ENCODE peak calls at places on chromosomes 16 and 17, in seven cellular contexts. One of them, this sample, is unnamed.

GRCh38 chr16:48347980-48348379 is 37.2 kb downstream of the SIAH1 start:
- DNase-seq in right lobe of liver: no peak
- DNase-seq in AG04449: no peak
- DNase-seq in mammary epithelial cell: no peak
- DNase-seq in cardiac muscle cell: no peak
- DNase-seq in fibroblast of lung: no peak
- DNase-seq in A549: no peak
- DNase-seq in this sample: no peak

GRCh38 chr17:71921726-71922320 is 199.0 kb upstream of the SOX9 start:
- DNase-seq in cardiac muscle cell: no peak
- DNase-seq in AG04449: no peak
- DNase-seq in right lobe of liver: no peak
- DNase-seq in mammary epithelial cell: peak
- DNase-seq in fibroblast of lung: no peak
- DNase-seq in A549: no peak
- DNase-seq in this sample: no peak

GRCh38 chr16:31427441-31428276 is 501 bp downstream of the COX6A2 start:
- DNase-seq in fibroblast of lung: peak
- DNase-seq in AG04449: no peak
- DNase-seq in mammary epithelial cell: no peak
- DNase-seq in A549: no peak
- DNase-seq in cardiac muscle cell: peak
- DNase-seq in right lobe of liver: peak
- DNase-seq in this sample: no peak

GRCh38 chr17:8965394-8966168 is at the start of gene PIK3R5:
- DNase-seq in cardiac muscle cell: no peak
- DNase-seq in fibroblast of lung: no peak
- DNase-seq in A549: no peak
- DNase-seq in AG04449: no peak
- DNase-seq in right lobe of liver: peak
- DNase-seq in mammary epithelial cell: peak
- DNase-seq in this sample: no peak

GRCh38 chr17:67244621-67245072 is 349 bp downstream of the HELZ start:
- DNase-seq in mammary epithelial cell: no peak
- DNase-seq in right lobe of liver: peak
- DNase-seq in A549: peak
- DNase-seq in fibroblast of lung: no peak
- DNase-seq in cardiac muscle cell: no peak
- DNase-seq in AG04449: no peak
- DNase-seq in this sample: no peak

GRCh38 chr17:63647065-63647725 is 25.0 kb downstream of the MAP3K3 start:
- DNase-seq in AG04449: peak
- DNase-seq in A549: no peak
- DNase-seq in fibroblast of lung: no peak
- DNase-seq in mammary epithelial cell: peak
- DNase-seq in cardiac muscle cell: peak
- DNase-seq in right lobe of liver: no peak
- DNase-seq in this sample: peak

GRCh38 chr16:11034005-11034404 is 89.6 kb downstream of the CLEC16A start:
- DNase-seq in AG04449: no peak
- DNase-seq in cardiac muscle cell: peak
- DNase-seq in A549: no peak
- DNase-seq in right lobe of liver: no peak
- DNase-seq in fibroblast of lung: peak
- DNase-seq in mammary epithelial cell: peak
- DNase-seq in this sample: no peak

GRCh38 chr17:81541123-81541522 is 11.0 kb downstream of the FAAP100 start:
- DNase-seq in fibroblast of lung: no peak
- DNase-seq in A549: no peak
- DNase-seq in cardiac muscle cell: no peak
- DNase-seq in mammary epithelial cell: no peak
- DNase-seq in AG04449: no peak
- DNase-seq in right lobe of liver: no peak
- DNase-seq in this sample: no peak

GRCh38 chr16:74455619-74456289 is 34.5 kb upstream of the CLEC18B start:
- DNase-seq in cardiac muscle cell: peak
- DNase-seq in mammary epithelial cell: peak
- DNase-seq in fibroblast of lung: peak
- DNase-seq in A549: no peak
- DNase-seq in AG04449: no peak
- DNase-seq in right lobe of liver: no peak
- DNase-seq in this sample: no peak

GRCh38 chr17:40345161-40346034 is 19.1 kb downstream of the GJD3 start:
- DNase-seq in mammary epithelial cell: peak
- DNase-seq in right lobe of liver: peak
- DNase-seq in AG04449: no peak
- DNase-seq in A549: peak
- DNase-seq in fibroblast of lung: peak
- DNase-seq in cardiac muscle cell: peak
- DNase-seq in this sample: no peak

GRCh38 chr17:72967263-72967962 is 125.1 kb downstream of the SLC39A11 start:
- DNase-seq in fibroblast of lung: no peak
- DNase-seq in A549: no peak
- DNase-seq in mammary epithelial cell: no peak
- DNase-seq in AG04449: no peak
- DNase-seq in right lobe of liver: no peak
- DNase-seq in cardiac muscle cell: no peak
- DNase-seq in this sample: no peak

GRCh38 chr16:89031715-89032659 is 55.0 kb upstream of the CBFA2T3 start:
- DNase-seq in A549: no peak
- DNase-seq in mammary epithelial cell: no peak
- DNase-seq in fibroblast of lung: no peak
- DNase-seq in AG04449: no peak
- DNase-seq in right lobe of liver: peak
- DNase-seq in cardiac muscle cell: no peak
- DNase-seq in this sample: no peak

GRCh38 chr16:2983706-2984136 is 3.5 kb upstream of the PKMYT1 start:
- DNase-seq in cardiac muscle cell: peak
- DNase-seq in right lobe of liver: peak
- DNase-seq in A549: peak
- DNase-seq in mammary epithelial cell: peak
- DNase-seq in fibroblast of lung: peak
- DNase-seq in AG04449: no peak
- DNase-seq in this sample: no peak

GRCh38 chr17:80725532-80725931 is 180.9 kb downstream of the RPTOR start:
- DNase-seq in mammary epithelial cell: no peak
- DNase-seq in right lobe of liver: no peak
- DNase-seq in cardiac muscle cell: peak
- DNase-seq in A549: no peak
- DNase-seq in AG04449: no peak
- DNase-seq in fibroblast of lung: peak
- DNase-seq in this sample: no peak

GRCh38 chr16:24876231-24876630 is 30.5 kb downstream of the SLC5A11 start:
- DNase-seq in mammary epithelial cell: no peak
- DNase-seq in cardiac muscle cell: no peak
- DNase-seq in AG04449: no peak
- DNase-seq in fibroblast of lung: no peak
- DNase-seq in right lobe of liver: no peak
- DNase-seq in A549: no peak
- DNase-seq in this sample: no peak

GRCh38 chr16:89155184-89155679 is 16.3 kb upstream of the CDH15 start:
- DNase-seq in right lobe of liver: no peak
- DNase-seq in A549: no peak
- DNase-seq in mammary epithelial cell: no peak
- DNase-seq in fibroblast of lung: peak
- DNase-seq in cardiac muscle cell: peak
- DNase-seq in AG04449: no peak
- DNase-seq in this sample: peak

GRCh38 chr17:30382345-30382744 is 3.6 kb downstream of the CPD start:
- DNase-seq in right lobe of liver: no peak
- DNase-seq in fibroblast of lung: no peak
- DNase-seq in mammary epithelial cell: no peak
- DNase-seq in cardiac muscle cell: no peak
- DNase-seq in A549: no peak
- DNase-seq in AG04449: no peak
- DNase-seq in this sample: no peak

GRCh38 chr17:14926526-14927122 is 338.5 kb downstream of the PMP22 start:
- DNase-seq in AG04449: no peak
- DNase-seq in mammary epithelial cell: peak
- DNase-seq in cardiac muscle cell: peak
- DNase-seq in A549: peak
- DNase-seq in fibroblast of lung: peak
- DNase-seq in right lobe of liver: no peak
- DNase-seq in this sample: peak

GRCh38 chr16:57253410-57253927 is 8.4 kb downstream of the ARL2BP start:
- DNase-seq in mammary epithelial cell: peak
- DNase-seq in fibroblast of lung: no peak
- DNase-seq in cardiac muscle cell: no peak
- DNase-seq in A549: no peak
- DNase-seq in AG04449: no peak
- DNase-seq in right lobe of liver: no peak
- DNase-seq in this sample: no peak

GRCh38 chr17:6110088-6110487 is 39.9 kb downstream of the WSCD1 start:
- DNase-seq in A549: no peak
- DNase-seq in mammary epithelial cell: no peak
- DNase-seq in AG04449: no peak
- DNase-seq in fibroblast of lung: no peak
- DNase-seq in right lobe of liver: no peak
- DNase-seq in cardiac muscle cell: no peak
- DNase-seq in this sample: no peak

GRCh38 chr17:15648384-15648783 is 28.9 kb upstream of the FBXW10B start:
- DNase-seq in AG04449: no peak
- DNase-seq in A549: no peak
- DNase-seq in cardiac muscle cell: no peak
- DNase-seq in right lobe of liver: no peak
- DNase-seq in fibroblast of lung: no peak
- DNase-seq in mammary epithelial cell: no peak
- DNase-seq in this sample: no peak

GRCh38 chr16:84423416-84423837 is 55.1 kb downstream of the ATP2C2 start:
- DNase-seq in fibroblast of lung: peak
- DNase-seq in mammary epithelial cell: peak
- DNase-seq in AG04449: no peak
- DNase-seq in cardiac muscle cell: peak
- DNase-seq in right lobe of liver: no peak
- DNase-seq in A549: peak
- DNase-seq in this sample: no peak

GRCh38 chr17:80960037-80960796 is 31.4 kb upstream of the CHMP6 start:
- DNase-seq in cardiac muscle cell: no peak
- DNase-seq in mammary epithelial cell: no peak
- DNase-seq in right lobe of liver: peak
- DNase-seq in fibroblast of lung: no peak
- DNase-seq in A549: no peak
- DNase-seq in AG04449: no peak
- DNase-seq in this sample: no peak

GRCh38 chr16:68235105-68235881 is 634 bp downstream of the ESRP2 start:
- DNase-seq in right lobe of liver: peak
- DNase-seq in fibroblast of lung: no peak
- DNase-seq in AG04449: no peak
- DNase-seq in cardiac muscle cell: no peak
- DNase-seq in A549: no peak
- DNase-seq in mammary epithelial cell: peak
- DNase-seq in this sample: no peak

GRCh38 chr17:82299452-82299851 is 18.0 kb downstream of the CD7 start:
- DNase-seq in AG04449: no peak
- DNase-seq in cardiac muscle cell: no peak
- DNase-seq in mammary epithelial cell: no peak
- DNase-seq in fibroblast of lung: no peak
- DNase-seq in right lobe of liver: no peak
- DNase-seq in A549: no peak
- DNase-seq in this sample: no peak

GRCh38 chr16:56013962-56014552 is 138.9 kb upstream of the CES5A start:
- DNase-seq in AG04449: no peak
- DNase-seq in fibroblast of lung: peak
- DNase-seq in A549: no peak
- DNase-seq in mammary epithelial cell: peak
- DNase-seq in cardiac muscle cell: peak
- DNase-seq in right lobe of liver: peak
- DNase-seq in this sample: no peak

GRCh38 chr16:85415196-85415988 is 197.7 kb upstream of the GSE1 start:
- DNase-seq in AG04449: no peak
- DNase-seq in fibroblast of lung: no peak
- DNase-seq in right lobe of liver: peak
- DNase-seq in mammary epithelial cell: no peak
- DNase-seq in A549: no peak
- DNase-seq in cardiac muscle cell: no peak
- DNase-seq in this sample: no peak

GRCh38 chr17:17835415-17836249 is 1.2 kb downstream of the SREBF1 start:
- DNase-seq in fibroblast of lung: no peak
- DNase-seq in cardiac muscle cell: peak
- DNase-seq in right lobe of liver: no peak
- DNase-seq in A549: no peak
- DNase-seq in mammary epithelial cell: no peak
- DNase-seq in AG04449: no peak
- DNase-seq in this sample: no peak

GRCh38 chr16:46885960-46886763 is 2.0 kb downstream of the GPT2 start:
- DNase-seq in mammary epithelial cell: peak
- DNase-seq in right lobe of liver: peak
- DNase-seq in AG04449: no peak
- DNase-seq in fibroblast of lung: peak
- DNase-seq in cardiac muscle cell: peak
- DNase-seq in A549: no peak
- DNase-seq in this sample: peak

GRCh38 chr16:53504161-53504663 is 1.2 kb upstream of the AKTIP start:
- DNase-seq in AG04449: no peak
- DNase-seq in fibroblast of lung: peak
- DNase-seq in mammary epithelial cell: peak
- DNase-seq in cardiac muscle cell: peak
- DNase-seq in A549: no peak
- DNase-seq in right lobe of liver: peak
- DNase-seq in this sample: peak
- TF ChIP-seq CTCF in AG04449: no peak
- TF ChIP-seq CTCF in fibroblast of lung: no peak
- TF ChIP-seq CTCF in mammary epithelial cell: no peak
- TF ChIP-seq CTCF in cardiac muscle cell: peak
- TF ChIP-seq CTCF in A549: no peak
- TF ChIP-seq CTCF in right lobe of liver: no peak
- TF ChIP-seq CTCF in this sample: no peak

GRCh38 chr17:7437369-7437863 is 1.9 kb upstream of the FGF11 start:
- DNase-seq in cardiac muscle cell: no peak
- DNase-seq in fibroblast of lung: no peak
- DNase-seq in mammary epithelial cell: no peak
- DNase-seq in right lobe of liver: no peak
- DNase-seq in A549: no peak
- DNase-seq in AG04449: no peak
- DNase-seq in this sample: no peak
- H3K4me3 ChIP-seq in cardiac muscle cell: peak
- H3K4me3 ChIP-seq in fibroblast of lung: no peak
- H3K4me3 ChIP-seq in mammary epithelial cell: peak
- H3K4me3 ChIP-seq in right lobe of liver: no peak
- H3K4me3 ChIP-seq in A549: peak
- H3K4me3 ChIP-seq in AG04449: peak
- H3K4me3 ChIP-seq in this sample: peak

GRCh38 chr16:81214745-81215166 is 23.7 kb upstream of the BCO1 start:
- DNase-seq in cardiac muscle cell: peak
- DNase-seq in fibroblast of lung: peak
- DNase-seq in A549: peak
- DNase-seq in right lobe of liver: no peak
- DNase-seq in AG04449: no peak
- DNase-seq in mammary epithelial cell: no peak
- DNase-seq in this sample: no peak
- TF ChIP-seq CTCF in cardiac muscle cell: peak
- TF ChIP-seq CTCF in fibroblast of lung: peak
- TF ChIP-seq CTCF in A549: peak
- TF ChIP-seq CTCF in right lobe of liver: peak
- TF ChIP-seq CTCF in AG04449: peak
- TF ChIP-seq CTCF in mammary epithelial cell: no peak
- TF ChIP-seq CTCF in this sample: peak

GRCh38 chr16:86755571-86756006 is 177.2 kb downstream of the FOXL1 start:
- DNase-seq in fibroblast of lung: no peak
- DNase-seq in AG04449: no peak
- DNase-seq in mammary epithelial cell: no peak
- DNase-seq in right lobe of liver: no peak
- DNase-seq in cardiac muscle cell: peak
- DNase-seq in A549: no peak
- DNase-seq in this sample: no peak
- H3K4me3 ChIP-seq in fibroblast of lung: no peak
- H3K4me3 ChIP-seq in AG04449: no peak
- H3K4me3 ChIP-seq in mammary epithelial cell: no peak
- H3K4me3 ChIP-seq in right lobe of liver: no peak
- H3K4me3 ChIP-seq in cardiac muscle cell: no peak
- H3K4me3 ChIP-seq in A549: no peak
- H3K4me3 ChIP-seq in this sample: no peak

GRCh38 chr17:78560731-78561130 is 16.5 kb downstream of the DNAH17 start:
- DNase-seq in right lobe of liver: peak
- DNase-seq in cardiac muscle cell: no peak
- DNase-seq in AG04449: no peak
- DNase-seq in A549: no peak
- DNase-seq in fibroblast of lung: no peak
- DNase-seq in mammary epithelial cell: no peak
- DNase-seq in this sample: no peak
- TF ChIP-seq CTCF in right lobe of liver: no peak
- TF ChIP-seq CTCF in cardiac muscle cell: no peak
- TF ChIP-seq CTCF in AG04449: no peak
- TF ChIP-seq CTCF in A549: no peak
- TF ChIP-seq CTCF in fibroblast of lung: no peak
- TF ChIP-seq CTCF in mammary epithelial cell: no peak
- TF ChIP-seq CTCF in this sample: no peak